ENCODE peak calls at places on chromosomes 12 and 14, in four cellular contexts. I, A, L and P are unnamed samples.

GRCh38 chr12:51970904-51971646 is 19.6 kb downstream of the ACVR1B start:
- DNase-seq in I (peak), L (peak), A (peak), P (no peak)

GRCh38 chr12:5078423-5078822 is 34.7 kb downstream of the KCNA5 start:
- DNase-seq in A (peak), I (no peak), L (no peak), P (no peak)

GRCh38 chr14:70665448-70666363 is 24.0 kb downstream of the TTC9 start:
- DNase-seq in L (no peak), A (no peak), I (no peak), P (no peak)

GRCh38 chr12:116532986-116533342 is 26.2 kb upstream of the MAP1LC3B2 start:
- DNase-seq in L (no peak), A (no peak), I (no peak), P (no peak)

GRCh38 chr14:39033371-39033770 is 69.7 kb downstream of the SEC23A start:
- DNase-seq in L (no peak), A (no peak), I (no peak), P (no peak)

GRCh38 chr14:38553586-38553985 is 297.7 kb upstream of the CLEC14A start:
- DNase-seq in I (no peak), L (no peak), A (no peak), P (no peak)

GRCh38 chr14:35883677-35884293 is 57.6 kb downstream of the BRMS1L start:
- DNase-seq in I (no peak), A (peak), L (peak), P (no peak)

GRCh38 chr12:78260976-78261375 is 430.3 kb downstream of the NAV3 start:
- DNase-seq in L (no peak), A (no peak), I (no peak), P (no peak)

GRCh38 chr12:64212066-64212746 is 9.9 kb downstream of the KICS2 start:
- DNase-seq in L (no peak), A (no peak), I (no peak), P (no peak)
- TF ChIP-seq SP1 in L (no peak), A (no peak), I (no peak), P (no peak)

GRCh38 chr12:132560831-132561783 is 49.3 kb downstream of the LRCOL1 start:
- DNase-seq in I (peak), L (peak), A (peak), P (peak)

GRCh38 chr12:132560421-132560830 is 50.0 kb downstream of the LRCOL1 start:
- DNase-seq in I (peak), A (peak), L (peak), P (no peak)

GRCh38 chr12:132557969-132558856 is 52.2 kb downstream of the LRCOL1 start:
- DNase-seq in A (no peak), I (no peak), L (no peak), P (no peak)

GRCh38 chr12:132558861-132559623 is 51.3 kb downstream of the LRCOL1 start:
- DNase-seq in I (no peak), A (no peak), L (no peak), P (no peak)

GRCh38 chr12:132559652-132560420 is 50.5 kb downstream of the LRCOL1 start:
- DNase-seq in A (peak), I (peak), L (peak), P (no peak)
- TF ChIP-seq SP1 in A (no peak), I (no peak), L (no peak), P (no peak)

GRCh38 chr14:33118653-33119052 is 180.0 kb downstream of the NPAS3 start:
- DNase-seq in I (no peak), L (no peak), A (no peak), P (no peak)

GRCh38 chr14:33123281-33123680 is 184.6 kb downstream of the NPAS3 start:
- DNase-seq in A (no peak), I (no peak), L (no peak), P (no peak)

GRCh38 chr14:33120966-33121365 is 182.3 kb downstream of the NPAS3 start:
- DNase-seq in I (no peak), A (no peak), L (no peak), P (no peak)

DNA sequence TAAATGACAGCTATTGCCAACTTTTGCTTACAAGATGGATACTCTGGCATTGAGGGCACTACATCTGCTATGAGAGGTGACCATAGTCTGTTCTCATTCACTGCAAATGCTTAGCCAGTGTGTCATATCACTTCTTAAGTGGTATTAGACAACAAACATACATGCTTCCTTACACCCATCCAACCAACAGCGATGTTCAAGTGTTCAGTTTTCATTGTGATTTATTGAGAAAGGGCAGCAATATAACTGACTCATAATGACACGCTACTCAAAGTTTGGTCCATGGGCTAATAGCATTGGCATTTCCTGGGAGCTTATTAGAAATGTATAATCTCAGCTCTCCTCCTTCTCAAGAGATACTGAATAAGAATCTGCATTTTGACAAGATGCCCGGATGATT is 181.7 kb downstream of the NPAS3 start:
- DNase-seq in L (no peak), I (no peak), A (no peak), P (no peak)
- TF ChIP-seq SP1 in L (no peak), I (no peak), A (no peak), P (no peak)

DNA sequence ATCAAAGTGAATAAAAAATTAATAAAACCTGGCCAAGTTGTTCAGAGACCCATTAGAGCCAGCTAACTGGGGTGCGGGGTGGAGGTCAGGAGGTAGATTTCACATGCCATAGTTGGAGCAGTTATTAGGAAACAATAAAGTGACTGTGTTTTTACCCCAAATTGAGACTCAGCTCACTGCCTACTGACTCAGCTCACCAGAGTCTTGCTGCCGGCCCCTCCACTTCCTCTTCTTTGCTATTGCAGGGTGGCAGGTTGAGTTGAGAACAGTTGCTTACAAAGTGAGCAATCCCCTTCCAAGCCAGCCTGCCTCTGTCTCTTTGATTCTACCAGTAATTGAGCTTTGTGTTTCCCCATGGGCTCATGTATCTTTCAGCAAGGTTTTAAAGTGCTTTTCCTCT is 12.9 kb downstream of the ST8SIA1 start:
- DNase-seq in L (peak), A (no peak), I (no peak), P (no peak)
- TF ChIP-seq SP1 in L (no peak), A (no peak), I (no peak), P (no peak)

GRCh38 chr12:42180990-42181611 is 36.4 kb upstream of the GXYLT1 start:
- DNase-seq in A (no peak), I (no peak), L (no peak), P (no peak)
- TF ChIP-seq SP1 in A (no peak), I (no peak), L (no peak), P (no peak)

GRCh38 chr14:104423224-104423681 is 156.3 kb upstream of the C14orf180 start:
- DNase-seq in L (no peak), A (no peak), I (no peak), P (peak)
- TF ChIP-seq SP1 in L (no peak), A (no peak), I (no peak), P (no peak)

GRCh38 chr12:82756303-82756702 is 69.6 kb downstream of the TMTC2 start:
- DNase-seq in I (no peak), L (no peak), A (no peak), P (no peak)
- TF ChIP-seq SP1 in I (no peak), L (no peak), A (no peak), P (no peak)

GRCh38 chr12:120972870-120973543 is 5.3 kb upstream of the HNF1A start:
- DNase-seq in A (no peak), L (no peak), I (peak), P (no peak)
- TF ChIP-seq SP1 in A (no peak), L (no peak), I (no peak), P (peak)

GRCh38 chr12:3727877-3728632 is 24.9 kb downstream of the CRACR2A start:
- DNase-seq in A (no peak), I (no peak), L (peak), P (no peak)

GRCh38 chr12:3730111-3730510 is 22.8 kb downstream of the CRACR2A start:
- DNase-seq in L (no peak), I (no peak), A (no peak), P (no peak)

GRCh38 chr12:3728686-3729085 is 24.2 kb downstream of the CRACR2A start:
- DNase-seq in L (no peak), A (no peak), I (no peak), P (no peak)

GRCh38 chr12:3735432-3735831 is 17.5 kb downstream of the CRACR2A start:
- DNase-seq in L (no peak), I (no peak), A (no peak), P (no peak)

GRCh38 chr12:3732901-3733300 is 20.0 kb downstream of the CRACR2A start:
- DNase-seq in I (peak), A (no peak), L (no peak), P (no peak)
- TF ChIP-seq SP1 in I (no peak), A (no peak), L (no peak), P (no peak)